ENCODE peak calls at places on chromosomes 1 and 21, in four cellular contexts. V is OCI-LY7, Q is HS-5, F is EL. I is an unnamed sample.

GRCh38 chr1:186465956-186466355 is 5.0 kb upstream of the PDC start:
- DNase-seq in V (no peak), Q (no peak), F (no peak), I (no peak)

GRCh38 chr1:221371671-221372070 is 370.2 kb downstream of the DUSP10 start:
- DNase-seq in V (no peak), Q (no peak), F (no peak), I (no peak)

GRCh38 chr1:40755052-40755451 is 28.5 kb upstream of the KCNQ4 start:
- DNase-seq in V (no peak), Q (no peak), F (no peak), I (no peak)

GRCh38 chr21:36699546-36700294 is 805 bp downstream of the SIM2 start:
- DNase-seq in V (no peak), Q (no peak), F (no peak), I (no peak)

GRCh38 chr1:162530318-162530984 is 31.1 kb upstream of the UAP1 start:
- DNase-seq in V (peak), Q (no peak), F (no peak), I (peak)

GRCh38 chr1:6459850-6460265 is 6.1 kb downstream of the TNFRSF25 start:
- DNase-seq in V (no peak), Q (no peak), F (no peak), I (no peak)

GRCh38 chr21:31929548-31929947 is 56.7 kb downstream of the HUNK start:
- DNase-seq in V (no peak), Q (no peak), F (no peak), I (no peak)

GRCh38 chr1:53899206-53899628 is 5.2 kb downstream of the DIO1 start:
- DNase-seq in V (no peak), Q (no peak), F (no peak), I (no peak)

GRCh38 chr1:198435044-198435443 is 105.4 kb downstream of the ATP6V1G3 start:
- DNase-seq in V (no peak), Q (no peak), F (no peak), I (no peak)

GRCh38 chr1:46401514-46401913 is 7.4 kb downstream of the FAAH start:
- DNase-seq in V (no peak), Q (no peak), F (no peak), I (no peak)

GRCh38 chr1:167344112-167344511 is 123.4 kb downstream of the POU2F1 start:
- DNase-seq in V (no peak), Q (peak), F (peak), I (no peak)

GRCh38 chr1:221217029-221217428 is 337.8 kb downstream of the HLX start:
- DNase-seq in V (no peak), Q (no peak), F (peak), I (no peak)

GRCh38 chr21:35614412-35614901 is 445.9 kb downstream of the SETD4 start:
- DNase-seq in V (no peak), Q (no peak), F (peak), I (no peak)

GRCh38 chr1:216812966-216813365 is 89.7 kb upstream of the ESRRG start:
- DNase-seq in V (no peak), Q (peak), F (peak), I (no peak)

GRCh38 chr1:77605246-77606026 is 77.0 kb downstream of the ZZZ3 start:
- DNase-seq in V (no peak), Q (no peak), F (peak), I (no peak)

GRCh38 chr1:40315795-40316594 is 1.1 kb downstream of the COL9A2 start:
- DNase-seq in V (peak), Q (no peak), F (peak), I (peak)

GRCh38 chr21:34745557-34746255 is 76.9 kb downstream of the CLIC6 start:
- DNase-seq in V (peak), Q (peak), F (peak), I (peak)

GRCh38 chr1:162357681-162358266 is 18.9 kb downstream of the SPATA46 start:
- DNase-seq in V (peak), Q (no peak), F (peak), I (no peak)

GRCh38 chr21:15446193-15446592 is 283.6 kb upstream of the USP25 start:
- DNase-seq in V (no peak), Q (no peak), F (no peak), I (no peak)

GRCh38 chr1:192986110-192986747 is 72.9 kb downstream of the UCHL5 start:
- DNase-seq in V (no peak), Q (no peak), F (no peak), I (no peak)

GRCh38 chr1:155964193-155964592 is 14.2 kb downstream of the ARHGEF2 start:
- DNase-seq in V (no peak), Q (no peak), F (no peak), I (no peak)

GRCh38 chr1:24586970-24587820 is 31.3 kb downstream of the NCMAP start:
- DNase-seq in V (peak), Q (peak), F (peak), I (peak)

GRCh38 chr1:229065613-229066012 is 205.3 kb upstream of the RAB4A start:
- DNase-seq in V (no peak), Q (no peak), F (no peak), I (no peak)

GRCh38 chr1:17990401-17990800 is 117.2 kb upstream of the IGSF21 start:
- DNase-seq in V (no peak), Q (no peak), F (no peak), I (no peak)

GRCh38 chr1:20732588-20733360 is at the start of gene SH2D5:
- DNase-seq in V (peak), Q (peak), F (peak), I (peak)

GRCh38 chr1:10903826-10904225 is 107.4 kb upstream of the CASZ1 start:
- DNase-seq in V (no peak), Q (no peak), F (no peak), I (no peak)

GRCh38 chr1:22328331-22329170 is 123.1 kb upstream of the ZBTB40 start:
- DNase-seq in V (no peak), Q (no peak), F (no peak), I (no peak)

GRCh38 chr1:43519287-43519686 is 11.4 kb upstream of the PTPRF start:
- DNase-seq in V (no peak), Q (no peak), F (no peak), I (no peak)

GRCh38 chr1:143611159-143611558 is 360.6 kb downstream of the FAM72C start:
- DNase-seq in V (peak), Q (no peak), F (peak), I (no peak)

GRCh38 chr1:73674945-73675561 is 522.9 kb downstream of the LRRIQ3 start:
- DNase-seq in V (peak), Q (peak), F (no peak), I (no peak)

GRCh38 chr1:22137006-22137720 is 5.7 kb downstream of the WNT4 start:
- DNase-seq in V (no peak), Q (no peak), F (no peak), I (no peak)

GRCh38 chr1:4088676-4089075 is 188.6 kb upstream of the C1orf174 start:
- DNase-seq in V (no peak), Q (no peak), F (no peak), I (no peak)

I was measured in germinal center.